ENCODE peak calls at places on chromosomes 11 and 22, in six cellular contexts. One of them, this sample, is unnamed.

GRCh38 chr11:112620621-112621394 is 340.4 kb upstream of the NCAM1 start:
- DNase-seq in choroid plexus epithelial cell: peak; percentile 12
- DNase-seq in astrocyte of the cerebellum: no peak
- DNase-seq in CD4-positive, alpha-beta T cell: no peak
- DNase-seq in aorta: no peak
- DNase-seq in germinal center: no peak
- DNase-seq in this sample: no peak

GRCh38 chr11:66277475-66278391 is at the start of gene CNIH2:
- DNase-seq in astrocyte of the cerebellum: no peak
- DNase-seq in choroid plexus epithelial cell: no peak
- DNase-seq in CD4-positive, alpha-beta T cell: peak; percentile 34
- DNase-seq in germinal center: peak; percentile 59
- DNase-seq in aorta: no peak
- DNase-seq in this sample: no peak

GRCh38 chr11:111334495-111335123 is 36.3 kb downstream of the POU2AF3 start:
- DNase-seq in aorta: no peak
- DNase-seq in germinal center: no peak
- DNase-seq in CD4-positive, alpha-beta T cell: no peak
- DNase-seq in astrocyte of the cerebellum: no peak
- DNase-seq in choroid plexus epithelial cell: no peak
- DNase-seq in this sample: no peak

GRCh38 chr22:20577549-20577975 is 70.2 kb downstream of the MED15 start:
- DNase-seq in CD4-positive, alpha-beta T cell: no peak
- DNase-seq in choroid plexus epithelial cell: no peak
- DNase-seq in astrocyte of the cerebellum: no peak
- DNase-seq in germinal center: no peak
- DNase-seq in aorta: no peak
- DNase-seq in this sample: no peak

GRCh38 chr11:1384206-1384965 is 5.3 kb upstream of the BRSK2 start:
- DNase-seq in choroid plexus epithelial cell: no peak
- DNase-seq in aorta: no peak
- DNase-seq in CD4-positive, alpha-beta T cell: no peak
- DNase-seq in astrocyte of the cerebellum: no peak
- DNase-seq in germinal center: no peak
- DNase-seq in this sample: no peak

GRCh38 chr22:46150615-46151423 is 493 bp downstream of the PPARA start:
- DNase-seq in choroid plexus epithelial cell: no peak
- DNase-seq in aorta: peak; percentile 82
- DNase-seq in astrocyte of the cerebellum: no peak
- DNase-seq in CD4-positive, alpha-beta T cell: peak; percentile 25
- DNase-seq in germinal center: peak; percentile 56
- DNase-seq in this sample: no peak

GRCh38 chr11:118898400-118899295 is 15.0 kb downstream of the CXCR5 start:
- DNase-seq in aorta: peak; percentile 73
- DNase-seq in CD4-positive, alpha-beta T cell: no peak
- DNase-seq in choroid plexus epithelial cell: no peak
- DNase-seq in astrocyte of the cerebellum: no peak
- DNase-seq in germinal center: no peak
- DNase-seq in this sample: no peak

GRCh38 chr22:41526802-41527799 is 17.2 kb downstream of the POLR3H start:
- DNase-seq in germinal center: peak; percentile 86
- DNase-seq in astrocyte of the cerebellum: no peak
- DNase-seq in choroid plexus epithelial cell: peak; percentile 49
- DNase-seq in aorta: peak; percentile 88
- DNase-seq in CD4-positive, alpha-beta T cell: peak; percentile 63
- DNase-seq in this sample: no peak

GRCh38 chr11:62705401-62705800 is 1.8 kb downstream of the BSCL2 start:
- DNase-seq in astrocyte of the cerebellum: no peak
- DNase-seq in CD4-positive, alpha-beta T cell: no peak
- DNase-seq in aorta: peak; percentile 65
- DNase-seq in choroid plexus epithelial cell: no peak
- DNase-seq in germinal center: no peak
- DNase-seq in this sample: no peak

GRCh38 chr11:134480129-134480652 is 68.1 kb upstream of the B3GAT1 start:
- DNase-seq in CD4-positive, alpha-beta T cell: no peak
- DNase-seq in aorta: no peak
- DNase-seq in germinal center: no peak
- DNase-seq in choroid plexus epithelial cell: no peak
- DNase-seq in astrocyte of the cerebellum: no peak
- DNase-seq in this sample: peak; percentile 44

GRCh38 chr11:60912223-60912850 is 1.6 kb upstream of the TMEM109 start:
- DNase-seq in germinal center: no peak
- DNase-seq in astrocyte of the cerebellum: no peak
- DNase-seq in CD4-positive, alpha-beta T cell: no peak
- DNase-seq in aorta: no peak
- DNase-seq in choroid plexus epithelial cell: peak; percentile 94
- DNase-seq in this sample: no peak

GRCh38 chr22:32706149-32706548 is 95.4 kb upstream of the TIMP3 start:
- DNase-seq in CD4-positive, alpha-beta T cell: no peak
- DNase-seq in choroid plexus epithelial cell: no peak
- DNase-seq in germinal center: no peak
- DNase-seq in astrocyte of the cerebellum: no peak
- DNase-seq in aorta: no peak
- DNase-seq in this sample: peak; percentile 4

GRCh38 chr11:17865765-17866428 is 131.3 kb downstream of the KCNC1 start:
- DNase-seq in CD4-positive, alpha-beta T cell: no peak
- DNase-seq in germinal center: no peak
- DNase-seq in choroid plexus epithelial cell: no peak
- DNase-seq in astrocyte of the cerebellum: no peak
- DNase-seq in aorta: no peak
- DNase-seq in this sample: no peak

GRCh38 chr11:86793307-86793706 is 7.0 kb upstream of the PRSS23 start:
- DNase-seq in choroid plexus epithelial cell: no peak
- DNase-seq in CD4-positive, alpha-beta T cell: no peak
- DNase-seq in astrocyte of the cerebellum: no peak
- DNase-seq in aorta: no peak
- DNase-seq in germinal center: no peak
- DNase-seq in this sample: no peak

GRCh38 chr11:43923327-43924111 is 18.9 kb upstream of the C11orf96 start:
- DNase-seq in aorta: peak; percentile 85
- DNase-seq in choroid plexus epithelial cell: peak; percentile 81
- DNase-seq in CD4-positive, alpha-beta T cell: no peak
- DNase-seq in astrocyte of the cerebellum: no peak
- DNase-seq in germinal center: no peak
- DNase-seq in this sample: no peak

GRCh38 chr11:61850687-61851086 is 22.6 kb downstream of the FADS2 start:
- DNase-seq in CD4-positive, alpha-beta T cell: no peak
- DNase-seq in germinal center: no peak
- DNase-seq in aorta: no peak
- DNase-seq in astrocyte of the cerebellum: no peak
- DNase-seq in choroid plexus epithelial cell: no peak
- DNase-seq in this sample: no peak

GRCh38 chr11:132114185-132114584 is 743.8 kb downstream of the NTM start:
- DNase-seq in astrocyte of the cerebellum: no peak
- DNase-seq in CD4-positive, alpha-beta T cell: no peak
- DNase-seq in choroid plexus epithelial cell: peak; percentile 23
- DNase-seq in germinal center: no peak
- DNase-seq in aorta: no peak
- DNase-seq in this sample: peak; percentile 11

GRCh38 chr11:119505861-119506260 is 82.9 kb upstream of the THY1 start:
- DNase-seq in astrocyte of the cerebellum: no peak
- DNase-seq in CD4-positive, alpha-beta T cell: no peak
- DNase-seq in aorta: no peak
- DNase-seq in choroid plexus epithelial cell: no peak
- DNase-seq in germinal center: no peak
- DNase-seq in this sample: no peak

GRCh38 chr11:118343981-118344521 is at the start of gene CD3G:
- DNase-seq in aorta: no peak
- DNase-seq in astrocyte of the cerebellum: no peak
- DNase-seq in CD4-positive, alpha-beta T cell: peak; percentile 72
- DNase-seq in choroid plexus epithelial cell: no peak
- DNase-seq in germinal center: no peak
- DNase-seq in this sample: no peak

GRCh38 chr11:76152086-76152658 is 54.1 kb downstream of the WNT11 start:
- DNase-seq in aorta: peak; percentile 97
- DNase-seq in CD4-positive, alpha-beta T cell: peak; percentile 72
- DNase-seq in astrocyte of the cerebellum: peak; percentile 36
- DNase-seq in germinal center: peak; percentile 83
- DNase-seq in choroid plexus epithelial cell: peak; percentile 74
- DNase-seq in this sample: no peak